ENCODE peak calls at places on chromosomes 6 and 20, in eight cellular contexts. J is DND-41, M is breast epithelium, K is testis, L is Karpas-422, Z is MM.1S, Y is left ventricle myocardium inferior, T is adrenal gland. O is an unnamed sample. For H3K9me3 and H3K27me3, the result is how much of the 10 kb centered on the place peaks cover.

GRCh38 chr20:35887393-35888064 is 66.8 kb downstream of the SCAND1 start:
- DNase-seq in J (no peak), M (no peak), K (no peak), L (no peak), Z (no peak), Y (no peak), T (no peak), O (no peak)

GRCh38 chr20:63534831-63535651 is 2.1 kb downstream of the PTK6 start:
- DNase-seq in J (no peak), M (no peak), K (no peak), L (no peak), Z (no peak), Y (no peak), T (no peak), O (peak)

GRCh38 chr6:97361286-97361685 is 78.3 kb upstream of the MMS22L start:
- DNase-seq in J (no peak), M (no peak), K (no peak), L (no peak), Z (no peak), Y (no peak), T (no peak), O (no peak)

GRCh38 chr6:33789550-33789895 is 593 bp upstream of the LEMD2 start:
- DNase-seq in J (no peak), M (no peak), K (no peak), L (no peak), Z (no peak), Y (no peak), T (no peak), O (peak)

GRCh38 chr6:100121854-100122609 is 128.0 kb upstream of the MCHR2 start:
- DNase-seq in J (peak), M (no peak), K (no peak), L (no peak), Z (no peak), Y (no peak), T (no peak), O (no peak)

GRCh38 chr6:125094563-125094962 is 59.0 kb upstream of the TPD52L1 start:
- DNase-seq in J (no peak), M (no peak), K (no peak), L (no peak), Z (no peak), Y (no peak), T (no peak), O (no peak)

GRCh38 chr6:40701352-40702007 is 114.3 kb upstream of the LRFN2 start:
- DNase-seq in J (no peak), M (no peak), K (no peak), L (no peak), Z (no peak), Y (no peak), T (no peak), O (no peak)

GRCh38 chr6:163903528-163903927 is 489.0 kb downstream of the QKI start:
- DNase-seq in J (no peak), M (no peak), K (no peak), L (no peak), Z (no peak), Y (no peak), T (no peak), O (no peak)

GRCh38 chr6:80170433-80170832 is 64.0 kb downstream of the BCKDHB start:
- DNase-seq in J (no peak), M (no peak), K (no peak), L (no peak), Z (no peak), Y (no peak), T (no peak), O (no peak)

GRCh38 chr20:13286600-13286999 is 65.5 kb downstream of the ISM1 start:
- DNase-seq in J (no peak), M (peak), K (no peak), L (no peak), Z (no peak), Y (no peak), T (no peak), O (no peak)

GRCh38 chr6:163926642-163927041 is 512.1 kb downstream of the QKI start:
- DNase-seq in J (no peak), M (no peak), K (peak), L (no peak), Z (no peak), Y (peak), T (no peak), O (no peak)

GRCh38 chr6:36920546-36920945 is 34.0 kb upstream of the PI16 start:
- DNase-seq in J (no peak), M (no peak), K (no peak), L (no peak), Z (no peak), Y (no peak), T (no peak), O (no peak)
- H3K27ac ChIP-seq in J (no peak), M (peak), K (no peak), L (no peak), Z (no peak), Y (peak), T (peak), O (no peak)

DNA sequence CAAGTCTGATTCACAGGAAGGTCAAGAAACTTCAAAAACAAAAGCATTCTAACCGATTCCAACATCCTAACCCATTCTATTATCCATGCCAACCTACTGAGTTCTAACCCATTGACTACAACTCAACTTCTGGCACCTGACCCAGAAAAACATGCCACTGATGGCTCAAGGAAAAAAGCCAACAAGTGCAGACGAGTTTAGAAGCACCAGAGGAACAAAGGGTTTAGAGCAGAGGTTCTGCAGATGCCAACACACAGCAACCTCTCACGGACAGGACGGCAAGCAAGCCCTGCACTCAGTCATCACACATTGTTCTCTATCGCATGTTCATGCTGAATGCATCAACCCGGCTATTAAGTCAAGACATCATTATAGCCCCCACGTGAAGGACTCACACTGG is 25.2 kb upstream of the MC3R start:
- DNase-seq in J (no peak), M (no peak), K (no peak), L (no peak), Z (no peak), Y (no peak), T (no peak), O (no peak)
- H3K9me3 ChIP-seq in J (under half), M (under half), K (under half), L (under half), Z (under half), Y (under half), T (under half), O (under half)

GRCh38 chr20:61649105-61649878 is 397.2 kb downstream of the CDH4 start:
- DNase-seq in J (no peak), M (no peak), K (no peak), L (no peak), Z (no peak), Y (no peak), T (no peak), O (peak)
- H3K27me3 ChIP-seq in J (under half), M (under half), K (under half), L (under half), Z (half or more), Y (half or more), T (under half), O (under half)

GRCh38 chr6:46189726-46190125 is 18.9 kb upstream of the ENPP5 start:
- DNase-seq in J (no peak), M (no peak), K (no peak), L (no peak), Z (no peak), Y (no peak), T (no peak), O (no peak)

GRCh38 chr6:46190889-46191288 is 20.1 kb upstream of the ENPP5 start:
- DNase-seq in J (no peak), M (no peak), K (peak), L (no peak), Z (no peak), Y (peak), T (no peak), O (no peak)

GRCh38 chr6:46186583-46186982 is 15.8 kb upstream of the ENPP5 start:
- DNase-seq in J (no peak), M (no peak), K (no peak), L (no peak), Z (no peak), Y (no peak), T (no peak), O (no peak)

GRCh38 chr6:46191961-46192360 is 21.2 kb upstream of the ENPP5 start:
- DNase-seq in J (no peak), M (no peak), K (no peak), L (no peak), Z (no peak), Y (no peak), T (no peak), O (no peak)
- H3K27ac ChIP-seq in J (no peak), M (no peak), K (no peak), L (no peak), Z (no peak), Y (no peak), T (no peak), O (no peak)

O was measured in spleen.